ENCODE peak calls at places on chromosomes 5 and 9, in four cellular contexts. S is stomach, Z is hypothalamus, I is bronchial epithelial cell. K is an unnamed sample.
A peak's percentile ranks its signal among the peaks of the same experiment; 100 is the strongest.

GRCh38 chr9:105138306-105138801 is 106.1 kb upstream of the SLC44A1 start:
- DNase-seq in S (no peak), Z (no peak), I (no peak), K (no peak)

GRCh38 chr5:137954131-137954879 is 65.0 kb downstream of the PKD2L2 start:
- DNase-seq in S (no peak), Z (no peak), I (peak; percentile 54), K (peak; percentile 88)

GRCh38 chr5:95782166-95782565 is 40.4 kb downstream of the GLRX start:
- DNase-seq in S (no peak), Z (no peak), I (no peak), K (no peak)

GRCh38 chr5:15683332-15683731 is 183.4 kb downstream of the FBXL7 start:
- DNase-seq in S (no peak), Z (no peak), I (no peak), K (no peak)

GRCh38 chr5:167796636-167797035 is 494.8 kb upstream of the WWC1 start:
- DNase-seq in S (no peak), Z (no peak), I (no peak), K (no peak)

GRCh38 chr9:98264510-98264909 is 9.1 kb upstream of the TBC1D2 start:
- DNase-seq in S (no peak), Z (no peak), I (no peak), K (no peak)

GRCh38 chr5:111530298-111530740 is 18.0 kb upstream of the STARD4 start:
- DNase-seq in S (peak; percentile 37), Z (peak; percentile 11), I (peak; percentile 54), K (peak; percentile 17)

GRCh38 chr5:143896981-143897380 is 85.0 kb downstream of the HMHB1 start:
- DNase-seq in S (no peak), Z (no peak), I (peak; percentile 32), K (peak; percentile 44)

GRCh38 chr5:74182603-74183002 is 457.9 kb downstream of the ENC1 start:
- DNase-seq in S (no peak), Z (no peak), I (no peak), K (no peak)

GRCh38 chr5:37615184-37615583 is 224.7 kb downstream of the GDNF start:
- DNase-seq in S (no peak), Z (no peak), I (no peak), K (peak; percentile 85)

GRCh38 chr5:100430268-100430900 is 104.8 kb upstream of the FAM174A start:
- DNase-seq in S (peak; percentile 35), Z (peak; percentile 21), I (peak; percentile 35), K (peak; percentile 24)

GRCh38 chr5:150179221-150179620 is 10.6 kb upstream of the SLC6A7 start:
- DNase-seq in S (no peak), Z (no peak), I (no peak), K (no peak)

GRCh38 chr9:35759795-35760194 is 5.7 kb upstream of the MSMP start:
- DNase-seq in S (no peak), Z (no peak), I (no peak), K (no peak)

GRCh38 chr5:17713301-17713700 is 79.0 kb downstream of the TAF11L14 start:
- DNase-seq in S (no peak), Z (no peak), I (peak; percentile 62), K (no peak)

GRCh38 chr9:76400534-76401096 is 6.4 kb upstream of the RFK start:
- DNase-seq in S (no peak), Z (no peak), I (peak; percentile 85), K (no peak)

GRCh38 chr9:116937361-116937760 is 250.3 kb downstream of the TRIM32 start:
- DNase-seq in S (no peak), Z (no peak), I (peak; percentile 51), K (peak; percentile 6)

GRCh38 chr9:114317665-114318357 is 5.1 kb upstream of the ORM1 start:
- DNase-seq in S (no peak), Z (no peak), I (peak; percentile 22), K (peak; percentile 64)

GRCh38 chr5:102807878-102808502 is 52.9 kb downstream of the PAM start:
- DNase-seq in S (no peak), Z (no peak), I (no peak), K (peak; percentile 13)

GRCh38 chr5:172373680-172374079 is 80.6 kb downstream of the SH3PXD2B start:
- DNase-seq in S (no peak), Z (no peak), I (peak; percentile 74), K (no peak)

GRCh38 chr5:111384220-111384619 is 128.1 kb downstream of the STARD4 start:
- DNase-seq in S (no peak), Z (no peak), I (peak; percentile 10), K (no peak)

GRCh38 chr5:33928283-33928682 is 7.9 kb upstream of the RXFP3 start:
- DNase-seq in S (no peak), Z (no peak), I (no peak), K (no peak)

GRCh38 chr9:125121156-125121555 is 22.2 kb downstream of the SCAI start:
- DNase-seq in S (no peak), Z (no peak), I (no peak), K (no peak)

K was measured in AG08395.